ENCODE peak calls at places on chromosomes 6 and 20, in six cellular contexts. A is heart left ventricle, R is tibial artery, T is adrenal gland, D is transverse colon, O is thoracic aorta. J is an unnamed sample.

GRCh38 chr6:18447552-18447951 is 60.4 kb downstream of the RNF144B start:
- DNase-seq in D (no peak), A (no peak), R (no peak), T (no peak), O (no peak), J (no peak)

GRCh38 chr20:36538026-36538764 is 3.1 kb upstream of the MYL9 start:
- DNase-seq in T (peak), R (peak), D (no peak), O (no peak), A (no peak), J (peak)

GRCh38 chr6:29014729-29015608 is 9.9 kb upstream of the ZNF311 start:
- DNase-seq in A (no peak), T (no peak), O (no peak), R (no peak), D (no peak), J (no peak)

GRCh38 chr20:49704932-49705336 is 8.7 kb downstream of the B4GALT5 start:
- DNase-seq in O (no peak), R (no peak), A (no peak), T (no peak), D (no peak), J (no peak)

GRCh38 chr6:121573466-121573865 is 138.0 kb downstream of the GJA1 start:
- DNase-seq in T (peak), A (no peak), D (no peak), O (no peak), R (no peak), J (peak)

GRCh38 chr6:32637219-32637880 is at the start of gene HLA-DQA1:
- DNase-seq in R (peak), A (peak), D (no peak), T (peak), O (no peak), J (no peak)

GRCh38 chr6:106383573-106383972 is 23.1 kb downstream of the CRYBG1 start:
- DNase-seq in O (no peak), A (no peak), T (no peak), R (no peak), D (no peak), J (no peak)

GRCh38 chr6:147941143-147941542 is 401.5 kb upstream of the SASH1 start:
- DNase-seq in A (no peak), O (no peak), D (no peak), T (no peak), R (no peak), J (no peak)

GRCh38 chr20:18001131-18001921 is 32.5 kb downstream of the MGME1 start:
- DNase-seq in O (peak), R (peak), A (peak), D (peak), T (peak), J (peak)

GRCh38 chr6:113854531-113855499 is 2.3 kb upstream of the MARCKS start:
- DNase-seq in D (peak), T (peak), A (peak), R (peak), O (no peak), J (peak)

DNA sequence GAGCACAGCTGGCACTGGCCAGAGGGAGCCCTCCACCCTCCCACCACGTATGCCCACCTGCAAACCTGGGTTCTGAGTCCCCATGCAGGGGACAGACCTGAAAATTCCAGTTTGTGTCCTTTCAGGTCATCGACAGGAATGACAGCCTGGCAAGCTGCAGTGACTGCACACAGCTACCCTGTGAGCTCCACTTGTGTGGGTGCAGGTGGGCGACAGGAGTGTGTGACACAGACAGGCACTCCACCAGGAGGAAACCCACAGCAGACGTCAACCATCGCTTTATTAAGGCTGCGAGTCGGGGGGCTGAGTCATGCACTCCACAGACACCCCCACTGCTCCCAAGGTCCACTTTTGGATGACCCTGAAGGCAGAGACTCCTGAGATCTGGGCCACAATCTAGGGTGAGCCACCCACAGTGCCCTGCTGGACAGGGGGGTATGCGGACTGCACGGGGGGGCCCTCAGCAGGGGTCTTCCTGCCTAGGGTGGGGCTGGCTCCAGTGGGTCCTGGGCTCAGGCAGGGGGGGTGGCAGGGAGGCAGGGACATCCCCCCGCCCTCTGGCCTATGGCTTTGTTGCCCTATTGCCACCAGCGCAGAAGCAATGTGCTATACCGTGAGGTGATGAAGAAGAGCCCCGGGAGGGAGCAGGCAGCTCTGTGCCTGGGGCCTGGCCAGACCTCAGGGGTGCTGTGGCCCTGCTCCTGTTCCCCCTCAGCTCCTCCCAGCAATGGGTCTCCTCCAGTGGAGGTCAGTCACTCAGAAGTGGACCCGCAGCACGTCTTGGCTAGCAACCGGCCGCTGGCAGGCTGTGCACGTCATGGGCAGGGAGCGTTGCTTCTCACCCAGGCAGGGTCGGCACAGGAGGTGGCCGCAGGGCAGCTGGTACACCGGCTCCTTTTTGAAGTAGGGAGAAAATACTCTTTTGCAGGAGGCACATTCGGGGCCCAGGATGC is 25.1 kb upstream of the AVP start:
- DNase-seq in A (no peak), D (no peak), R (no peak), T (no peak), O (no peak), J (no peak)
- H3K27ac ChIP-seq in A (no peak), D (no peak), R (no peak), T (no peak), O (no peak), J (no peak)

DNA sequence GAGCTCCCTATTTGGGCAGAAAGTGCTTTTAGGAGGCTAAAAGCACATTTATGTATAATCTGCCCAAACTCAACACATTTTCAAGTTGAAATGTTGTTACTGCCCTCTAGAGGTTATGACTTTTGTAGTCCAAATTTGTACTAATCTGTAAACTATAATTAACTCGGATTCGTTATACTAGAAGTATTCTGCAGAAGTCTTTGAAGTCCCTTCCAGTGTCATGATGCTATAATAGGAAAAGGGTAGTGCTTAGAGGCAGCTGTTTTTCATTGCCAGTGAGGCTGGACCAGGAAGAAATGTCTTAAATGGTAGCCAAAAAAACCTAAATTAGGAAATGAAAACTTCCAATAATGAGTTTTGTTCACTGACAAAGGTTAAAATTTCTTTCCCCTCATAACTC is 44.8 kb upstream of the EMILIN3 start:
- DNase-seq in D (no peak), O (no peak), T (no peak), A (no peak), R (no peak), J (no peak)
- TF ChIP-seq CTCF in D (peak), O (peak), T (peak), A (peak), R (peak), J (peak)

DNA sequence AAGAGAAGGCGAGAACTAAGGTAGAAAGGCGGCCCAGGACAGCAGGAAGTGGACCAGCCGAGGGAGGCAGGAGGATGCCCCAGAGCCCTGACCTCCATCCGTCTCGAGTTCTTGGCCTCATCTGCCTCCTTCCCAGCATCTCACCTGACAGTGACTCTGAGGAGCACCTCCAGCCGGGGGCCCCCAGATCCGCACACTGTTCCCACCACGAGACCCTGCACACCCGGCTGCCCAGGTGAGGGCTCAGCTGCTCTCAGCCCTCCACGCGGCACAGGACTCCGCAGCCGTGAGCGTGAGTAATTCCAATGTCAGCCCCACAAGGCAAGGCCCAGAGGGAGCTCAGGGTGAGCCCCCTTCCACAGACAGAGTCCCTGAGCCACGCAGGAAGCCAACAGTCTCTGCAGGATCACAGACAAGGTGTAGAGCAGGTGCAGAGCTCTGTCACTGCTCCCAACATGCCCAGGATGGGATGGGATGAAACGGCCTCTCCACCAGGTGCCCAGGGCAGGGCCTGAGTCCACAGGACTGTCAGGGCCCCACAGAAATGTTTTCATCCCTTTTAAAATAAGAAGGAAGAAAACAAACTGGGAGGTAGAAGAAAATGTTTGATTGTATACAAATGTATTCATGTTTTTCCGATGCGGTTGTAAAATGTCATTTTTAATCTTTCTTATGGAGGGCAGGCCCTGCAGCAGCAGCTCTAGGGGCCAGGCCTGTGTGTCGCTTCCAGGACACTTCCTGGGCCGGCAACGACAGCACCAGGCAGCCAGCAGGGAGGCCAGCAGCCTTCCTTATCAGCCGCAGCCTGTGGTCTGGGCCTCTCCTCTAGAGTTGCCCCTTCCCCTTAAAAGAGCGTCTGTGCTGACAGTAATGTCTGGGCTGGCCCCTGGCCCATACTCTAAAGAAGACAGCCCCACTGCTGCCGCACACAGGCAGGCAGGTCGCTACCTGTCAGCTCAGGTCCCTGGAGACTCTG is 66.9 kb downstream of the DLL1 start:
- DNase-seq in T (no peak), A (no peak), O (no peak), D (no peak), R (no peak), J (no peak)
- H3K27ac ChIP-seq in T (no peak), A (no peak), O (no peak), D (no peak), R (no peak), J (no peak)

GRCh38 chr6:78438135-78438534 is 429.2 kb upstream of the IRAK1BP1 start:
- DNase-seq in O (no peak), T (no peak), D (no peak), A (no peak), R (no peak), J (no peak)

GRCh38 chr6:78436335-78436734 is 431.0 kb upstream of the IRAK1BP1 start:
- DNase-seq in R (no peak), T (no peak), O (no peak), D (no peak), A (no peak), J (peak)
- TF ChIP-seq CTCF in R (no peak), T (no peak), O (no peak), D (no peak), A (no peak), J (peak)

DNA sequence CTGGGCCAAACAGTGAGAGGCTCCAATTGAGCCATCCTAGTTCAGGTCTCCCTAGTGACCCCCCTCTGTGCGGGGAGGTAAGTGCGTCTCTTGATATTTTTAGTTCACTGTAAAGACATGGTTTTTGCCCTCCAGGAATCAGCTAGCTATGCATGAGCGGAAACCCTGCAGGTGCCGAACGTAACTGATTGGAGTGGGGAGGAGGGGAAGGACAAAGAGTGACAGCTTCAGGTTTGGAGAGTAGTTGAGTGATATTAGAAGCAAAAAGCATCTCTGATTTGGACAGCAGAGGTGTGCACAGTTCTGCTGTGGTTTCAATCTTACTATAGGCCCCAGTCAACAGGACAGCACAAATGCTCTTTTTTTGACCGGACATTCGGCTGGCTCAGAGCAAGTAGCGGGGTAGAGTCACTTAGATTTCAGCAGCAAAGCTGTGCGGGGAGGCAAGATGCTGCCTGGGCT is 31.8 kb downstream of the TBC1D7 start:
- DNase-seq in D (no peak), T (no peak), O (no peak), R (no peak), A (no peak), J (no peak)
- H3K27ac ChIP-seq in D (no peak), T (no peak), O (no peak), R (no peak), A (no peak), J (no peak)

GRCh38 chr6:42571611-42572342 is 7.9 kb downstream of the UBR2 start:
- DNase-seq in T (no peak), O (no peak), R (no peak), D (no peak), A (no peak), J (no peak)

GRCh38 chr6:42572523-42572922 is 8.7 kb downstream of the UBR2 start:
- DNase-seq in O (no peak), T (no peak), A (no peak), D (no peak), R (no peak), J (no peak)

GRCh38 chr6:42564496-42564890 is 664 bp downstream of the UBR2 start:
- DNase-seq in O (no peak), T (no peak), D (no peak), R (no peak), A (no peak), J (no peak)

GRCh38 chr6:42566614-42567208 is 2.9 kb downstream of the UBR2 start:
- DNase-seq in T (no peak), D (no peak), A (no peak), O (no peak), R (no peak), J (no peak)

GRCh38 chr6:42569102-42570028 is 5.5 kb downstream of the UBR2 start:
- DNase-seq in A (no peak), R (no peak), D (no peak), T (no peak), O (no peak), J (peak)
- TF ChIP-seq CTCF in A (no peak), R (no peak), D (no peak), T (no peak), O (no peak), J (peak)

GRCh38 chr6:165807249-165807951 is 144.4 kb upstream of the PDE10A start:
- DNase-seq in R (no peak), T (no peak), O (no peak), A (no peak), D (no peak), J (no peak)
- H3K27ac ChIP-seq in R (no peak), T (no peak), O (no peak), A (no peak), D (no peak), J (no peak)

DNA sequence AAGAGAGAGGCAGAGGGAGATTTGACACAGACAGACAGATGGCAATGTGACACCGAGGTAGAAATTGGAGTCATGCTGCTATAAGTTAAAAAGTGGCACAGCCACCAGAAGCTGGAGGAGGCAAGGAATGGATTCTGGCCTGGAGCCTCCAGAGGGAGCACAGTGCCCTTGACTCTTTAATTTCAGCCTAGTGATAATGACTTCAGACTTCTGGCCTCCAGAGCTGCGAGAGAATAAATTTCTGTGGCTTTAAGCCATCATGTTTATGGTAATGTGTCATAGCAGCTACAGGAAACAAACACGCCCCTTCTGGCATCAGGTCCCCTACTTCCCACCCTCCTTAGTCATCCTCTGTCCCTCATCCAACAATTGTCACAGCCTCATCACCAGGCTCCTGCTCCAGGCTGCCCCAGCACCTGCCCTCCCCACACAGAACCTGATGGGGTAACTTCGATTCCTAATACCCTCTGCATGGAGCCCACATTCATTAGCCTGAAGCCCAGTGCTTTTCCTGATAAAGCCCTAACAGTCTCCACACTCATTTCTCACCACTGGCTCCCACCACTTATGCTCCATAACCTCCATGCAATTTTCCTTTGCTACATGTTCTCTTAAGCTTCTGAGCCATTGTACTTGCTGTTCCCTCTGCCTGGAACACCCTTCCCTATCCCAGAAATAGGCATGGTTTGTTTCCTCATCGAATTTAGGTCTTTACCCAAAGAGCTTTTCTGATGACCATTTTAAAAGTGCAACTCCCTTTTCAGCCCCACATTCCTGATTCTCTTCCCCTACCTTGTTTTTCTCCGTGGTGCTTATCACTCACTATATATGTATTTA is 69.7 kb upstream of the TOX2 start:
- DNase-seq in T (peak), D (no peak), O (no peak), R (peak), A (no peak), J (peak)
- TF ChIP-seq CTCF in T (peak), D (no peak), O (peak), R (no peak), A (no peak), J (peak)

DNA sequence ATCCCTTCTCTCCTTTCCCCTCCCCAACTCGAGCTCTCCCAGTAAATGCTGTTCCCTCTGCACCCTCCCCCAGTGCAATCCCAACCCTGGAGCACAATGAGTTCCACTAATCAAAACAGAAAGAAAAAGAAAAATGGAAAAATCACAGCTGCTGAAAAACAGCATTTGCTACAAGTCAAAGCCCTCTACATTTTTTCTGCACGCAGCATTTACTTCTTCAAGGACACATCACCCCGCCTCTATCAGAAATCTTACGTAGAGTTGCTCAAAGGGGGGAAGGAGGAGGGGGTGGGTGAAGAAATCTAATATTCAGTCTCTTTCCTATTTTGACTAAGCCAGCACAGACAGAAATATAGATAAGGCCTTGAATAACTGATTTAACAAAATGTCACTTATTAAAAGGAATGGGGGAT is 10.7 kb downstream of the TRERF1 start:
- DNase-seq in D (no peak), O (no peak), R (no peak), T (peak), A (no peak), J (peak)
- H3K27ac ChIP-seq in D (peak), O (peak), R (peak), T (peak), A (peak), J (no peak)